ENCODE peak calls at places on chromosomes 5 and 9, in four cellular contexts. One of them, this sample, is unnamed.
A peak's percentile ranks its signal among the peaks of the same experiment; 100 is the strongest.

GRCh38 chr5:116507941-116508655 is 66.5 kb downstream of the SEMA6A start:
- DNase-seq in lower lobe of right lung: no peak
- DNase-seq in aorta: no peak
- DNase-seq in neural progenitor cell: no peak
- DNase-seq in this sample: no peak

GRCh38 chr5:119328753-119329602 is 26.8 kb upstream of the TNFAIP8 start:
- DNase-seq in aorta: no peak
- DNase-seq in lower lobe of right lung: no peak
- DNase-seq in neural progenitor cell: no peak
- DNase-seq in this sample: no peak

GRCh38 chr5:133287500-133287899 is 235.7 kb downstream of the HSPA4 start:
- DNase-seq in lower lobe of right lung: no peak
- DNase-seq in aorta: peak; percentile 79
- DNase-seq in neural progenitor cell: peak; percentile 75
- DNase-seq in this sample: peak; percentile 80

GRCh38 chr5:107555425-107556090 is 115.2 kb downstream of the EFNA5 start:
- DNase-seq in neural progenitor cell: no peak
- DNase-seq in lower lobe of right lung: no peak
- DNase-seq in aorta: no peak
- DNase-seq in this sample: no peak

GRCh38 chr5:173302546-173303155 is 25.6 kb downstream of the STC2 start:
- DNase-seq in lower lobe of right lung: no peak
- DNase-seq in aorta: peak; percentile 37
- DNase-seq in neural progenitor cell: peak; percentile 37
- DNase-seq in this sample: peak; percentile 64

GRCh38 chr5:37391591-37391990 is 12.5 kb downstream of the WDR70 start:
- DNase-seq in neural progenitor cell: no peak
- DNase-seq in lower lobe of right lung: no peak
- DNase-seq in aorta: no peak
- DNase-seq in this sample: no peak

GRCh38 chr5:129049116-129049515 is 45.4 kb upstream of the ISOC1 start:
- DNase-seq in aorta: no peak
- DNase-seq in neural progenitor cell: no peak
- DNase-seq in lower lobe of right lung: no peak
- DNase-seq in this sample: no peak

GRCh38 chr5:179309751-179310320 is 35.4 kb downstream of the ADAMTS2 start:
- DNase-seq in lower lobe of right lung: no peak
- DNase-seq in neural progenitor cell: no peak
- DNase-seq in aorta: peak; percentile 58
- DNase-seq in this sample: no peak

GRCh38 chr9:16335788-16336580 is 534.5 kb downstream of the BNC2 start:
- DNase-seq in aorta: peak; percentile 85
- DNase-seq in neural progenitor cell: no peak
- DNase-seq in lower lobe of right lung: no peak
- DNase-seq in this sample: no peak

GRCh38 chr5:54518146-54519082 is 855 bp downstream of the SNX18 start:
- DNase-seq in aorta: peak; percentile 86
- DNase-seq in neural progenitor cell: peak; percentile 80
- DNase-seq in lower lobe of right lung: peak; percentile 86
- DNase-seq in this sample: peak; percentile 72

GRCh38 chr5:79806741-79807140 is 117.1 kb downstream of the CMYA5 start:
- DNase-seq in neural progenitor cell: no peak
- DNase-seq in aorta: no peak
- DNase-seq in lower lobe of right lung: no peak
- DNase-seq in this sample: peak; percentile 12

GRCh38 chr5:74945561-74946165 is 79.5 kb upstream of the FAM169A start:
- DNase-seq in neural progenitor cell: no peak
- DNase-seq in lower lobe of right lung: no peak
- DNase-seq in aorta: no peak
- DNase-seq in this sample: no peak

GRCh38 chr5:66361070-66361469 is 217.0 kb downstream of the SREK1 start:
- DNase-seq in aorta: no peak
- DNase-seq in lower lobe of right lung: no peak
- DNase-seq in neural progenitor cell: no peak
- DNase-seq in this sample: no peak

GRCh38 chr9:94482110-94482509 is 72.8 kb upstream of the PCAT7 start:
- DNase-seq in lower lobe of right lung: no peak
- DNase-seq in neural progenitor cell: no peak
- DNase-seq in aorta: no peak
- DNase-seq in this sample: no peak

GRCh38 chr9:126614088-126614454 is 343 bp downstream of the LMX1B start:
- DNase-seq in neural progenitor cell: peak; percentile 81
- DNase-seq in lower lobe of right lung: no peak
- DNase-seq in aorta: peak; percentile 73
- DNase-seq in this sample: peak; percentile 74

GRCh38 chr5:137400571-137400970 is 98.6 kb downstream of the SPOCK1 start:
- DNase-seq in lower lobe of right lung: no peak
- DNase-seq in aorta: no peak
- DNase-seq in neural progenitor cell: no peak
- DNase-seq in this sample: no peak

GRCh38 chr5:180047667-180048066 is 23.9 kb downstream of the RNF130 start:
- DNase-seq in neural progenitor cell: no peak
- DNase-seq in lower lobe of right lung: peak; percentile 77
- DNase-seq in aorta: no peak
- DNase-seq in this sample: no peak

GRCh38 chr9:79014929-79015699 is 556.7 kb upstream of the TLE4 start:
- DNase-seq in neural progenitor cell: no peak
- DNase-seq in lower lobe of right lung: no peak
- DNase-seq in aorta: no peak
- DNase-seq in this sample: no peak

GRCh38 chr5:23494558-23494957 is 12.9 kb upstream of the PRDM9 start:
- DNase-seq in aorta: no peak
- DNase-seq in neural progenitor cell: no peak
- DNase-seq in lower lobe of right lung: no peak
- DNase-seq in this sample: no peak

GRCh38 chr9:128218518-128219389 is 15.6 kb downstream of the DNM1 start:
- DNase-seq in lower lobe of right lung: peak; percentile 97
- DNase-seq in neural progenitor cell: peak; percentile 96
- DNase-seq in aorta: peak; percentile 97
- DNase-seq in this sample: peak; percentile 99

GRCh38 chr5:43461066-43461465 is 22.6 kb downstream of the TMEM267 start:
- DNase-seq in neural progenitor cell: no peak
- DNase-seq in aorta: no peak
- DNase-seq in lower lobe of right lung: no peak
- DNase-seq in this sample: no peak

GRCh38 chr5:139910901-139911300 is 115.3 kb downstream of the PSD2 start:
- DNase-seq in neural progenitor cell: no peak
- DNase-seq in lower lobe of right lung: no peak
- DNase-seq in aorta: no peak
- DNase-seq in this sample: no peak

GRCh38 chr9:123550797-123551196 is 194.8 kb downstream of the CRB2 start:
- DNase-seq in lower lobe of right lung: no peak
- DNase-seq in aorta: no peak
- DNase-seq in neural progenitor cell: peak; percentile 91
- DNase-seq in this sample: peak; percentile 76

GRCh38 chr5:167934561-167934971 is 356.9 kb upstream of the WWC1 start:
- DNase-seq in lower lobe of right lung: no peak
- DNase-seq in neural progenitor cell: no peak
- DNase-seq in aorta: peak; percentile 86
- DNase-seq in this sample: no peak

GRCh38 chr9:133492061-133493021 is 13.4 kb upstream of the SLC2A6 start:
- DNase-seq in neural progenitor cell: no peak
- DNase-seq in aorta: no peak
- DNase-seq in lower lobe of right lung: peak; percentile 41
- DNase-seq in this sample: peak; percentile 67

GRCh38 chr9:31166516-31166915 is 1217.9 kb upstream of the ACO1 start:
- DNase-seq in aorta: no peak
- DNase-seq in neural progenitor cell: no peak
- DNase-seq in lower lobe of right lung: no peak
- DNase-seq in this sample: no peak

GRCh38 chr9:121233906-121234901 is 32.5 kb upstream of the RAB14 start:
- DNase-seq in lower lobe of right lung: no peak
- DNase-seq in neural progenitor cell: no peak
- DNase-seq in aorta: no peak
- DNase-seq in this sample: no peak

GRCh38 chr9:89097219-89097618 is 81.4 kb downstream of the SHC3 start:
- DNase-seq in lower lobe of right lung: no peak
- DNase-seq in neural progenitor cell: no peak
- DNase-seq in aorta: no peak
- DNase-seq in this sample: no peak

GRCh38 chr5:372911-373709 is 51.6 kb downstream of the AHRR start:
- DNase-seq in lower lobe of right lung: no peak
- DNase-seq in neural progenitor cell: no peak
- DNase-seq in aorta: peak; percentile 71
- DNase-seq in this sample: peak; percentile 82

GRCh38 chr5:372556-372910 is 51.0 kb downstream of the AHRR start:
- DNase-seq in lower lobe of right lung: no peak
- DNase-seq in aorta: no peak
- DNase-seq in neural progenitor cell: no peak
- DNase-seq in this sample: peak; percentile 54

GRCh38 chr5:375336-375920 is 53.9 kb downstream of the AHRR start:
- DNase-seq in neural progenitor cell: no peak
- DNase-seq in lower lobe of right lung: no peak
- DNase-seq in aorta: peak; percentile 56
- DNase-seq in this sample: peak; percentile 51

GRCh38 chr5:374631-375335 is 53.3 kb downstream of the AHRR start:
- DNase-seq in neural progenitor cell: no peak
- DNase-seq in lower lobe of right lung: no peak
- DNase-seq in aorta: peak; percentile 70
- DNase-seq in this sample: peak; percentile 66

GRCh38 chr5:373710-374602 is 52.4 kb downstream of the AHRR start:
- DNase-seq in neural progenitor cell: peak; percentile 64
- DNase-seq in lower lobe of right lung: no peak
- DNase-seq in aorta: peak; percentile 82
- DNase-seq in this sample: peak; percentile 88
- H3K4me3 ChIP-seq in neural progenitor cell: peak overlapping the region; percentile 46
- H3K4me3 ChIP-seq in lower lobe of right lung: peak overlapping the region; percentile 53
- H3K4me3 ChIP-seq in aorta: peak overlapping the region; percentile 4
- H3K4me3 ChIP-seq in this sample: peak overlapping the region; percentile 34

GRCh38 chr9:129962376-129962765 is 80.6 kb downstream of the FNBP1 start:
- DNase-seq in neural progenitor cell: peak; percentile 8
- DNase-seq in aorta: no peak
- DNase-seq in lower lobe of right lung: no peak
- DNase-seq in this sample: no peak
- H3K4me3 ChIP-seq in neural progenitor cell: peak overlapping the region; percentile 17
- H3K4me3 ChIP-seq in aorta: peak overlapping the region; percentile 77
- H3K4me3 ChIP-seq in lower lobe of right lung: peak overlapping the region; percentile 53
- H3K4me3 ChIP-seq in this sample: peak overlapping the region; percentile 29

GRCh38 chr9:70868661-70869652 is 252.5 kb downstream of the TRPM3 start:
- DNase-seq in lower lobe of right lung: no peak
- DNase-seq in neural progenitor cell: peak; percentile 56
- DNase-seq in aorta: no peak
- DNase-seq in this sample: no peak
- H3K4me3 ChIP-seq in lower lobe of right lung: peak overlapping the region; percentile 38
- H3K4me3 ChIP-seq in neural progenitor cell: no peak overlapping the region
- H3K4me3 ChIP-seq in aorta: peak overlapping the region; percentile 99
- H3K4me3 ChIP-seq in this sample: no peak overlapping the region

DNA sequence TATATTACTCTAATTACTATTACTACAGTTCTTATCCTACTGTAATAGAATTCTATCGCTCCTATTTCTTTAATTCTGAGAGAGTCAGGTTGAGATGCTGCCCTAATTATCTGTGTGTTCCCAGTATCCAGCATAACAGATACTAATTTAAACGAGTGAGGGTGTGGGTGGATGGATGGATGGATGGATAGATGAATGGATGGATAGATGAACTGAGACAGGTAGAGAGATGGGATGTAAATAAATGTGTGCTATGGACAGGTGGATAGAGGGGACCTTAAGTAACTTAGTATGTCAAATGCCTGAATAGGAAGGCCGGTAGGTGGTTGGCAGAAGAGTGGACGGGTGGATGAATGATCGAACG is 143.6 kb upstream of the ADRA1B start:
- DNase-seq in aorta: no peak
- DNase-seq in neural progenitor cell: no peak
- DNase-seq in lower lobe of right lung: no peak
- DNase-seq in this sample: no peak
- H3K4me3 ChIP-seq in aorta: no peak overlapping the region
- H3K4me3 ChIP-seq in neural progenitor cell: no peak overlapping the region
- H3K4me3 ChIP-seq in lower lobe of right lung: no peak overlapping the region
- H3K4me3 ChIP-seq in this sample: no peak overlapping the region

GRCh38 chr5:150061538-150061995 is 24.8 kb downstream of the CSF1R start:
- DNase-seq in neural progenitor cell: no peak
- DNase-seq in lower lobe of right lung: no peak
- DNase-seq in aorta: no peak
- DNase-seq in this sample: no peak
- H3K4me3 ChIP-seq in neural progenitor cell: no peak overlapping the region
- H3K4me3 ChIP-seq in lower lobe of right lung: no peak overlapping the region
- H3K4me3 ChIP-seq in aorta: no peak overlapping the region
- H3K4me3 ChIP-seq in this sample: no peak overlapping the region

GRCh38 chr9:19216466-19216865 is 14.0 kb upstream of the DENND4C start:
- DNase-seq in aorta: no peak
- DNase-seq in neural progenitor cell: no peak
- DNase-seq in lower lobe of right lung: no peak
- DNase-seq in this sample: no peak
- H3K4me3 ChIP-seq in aorta: no peak overlapping the region
- H3K4me3 ChIP-seq in neural progenitor cell: no peak overlapping the region
- H3K4me3 ChIP-seq in lower lobe of right lung: no peak overlapping the region
- H3K4me3 ChIP-seq in this sample: no peak overlapping the region

GRCh38 chr9:137441935-137442321 is 771 bp upstream of the ENTPD8 start:
- DNase-seq in neural progenitor cell: no peak
- DNase-seq in lower lobe of right lung: no peak
- DNase-seq in aorta: no peak
- DNase-seq in this sample: no peak
- H3K4me3 ChIP-seq in neural progenitor cell: peak overlapping the region; percentile 60
- H3K4me3 ChIP-seq in lower lobe of right lung: peak overlapping the region; percentile 47
- H3K4me3 ChIP-seq in aorta: no peak overlapping the region
- H3K4me3 ChIP-seq in this sample: peak overlapping the region; percentile 0

This sample was measured in H7.